ENCODE peak calls at places on chromosomes 4 and X, in nine cellular contexts. Q, R, A, O, L, Y, X, I and D are unnamed samples.

GRCh38 chr4:148831945-148832344 is 389.7 kb upstream of the NR3C2 start:
- DNase-seq in A (no peak), Y (no peak), X (no peak), I (no peak), R (no peak), L (no peak), O (peak), Q (peak), D (no peak)

GRCh38 chr4:173214231-173214630 is 45.6 kb downstream of the GALNT7 start:
- DNase-seq in Y (no peak), L (no peak), X (no peak), Q (no peak), O (no peak), R (no peak), A (no peak), I (no peak), D (no peak)

GRCh38 chrX:10502961-10503360 is 117.4 kb downstream of the MID1 start:
- DNase-seq in O (no peak), L (no peak), Y (no peak), I (no peak), R (no peak), Q (no peak), X (no peak), A (no peak), D (no peak)

GRCh38 chr4:185210102-185210981 is 944 bp downstream of the SNX25 start:
- DNase-seq in X (peak), R (peak), L (peak), Q (no peak), A (peak), O (peak), I (peak), Y (peak), D (no peak)

GRCh38 chrX:69371159-69371558 is 133.0 kb upstream of the NALF2 start:
- DNase-seq in X (no peak), Q (no peak), O (no peak), R (no peak), I (no peak), A (no peak), Y (no peak), L (no peak), D (no peak)

GRCh38 chrX:329291-329910 is 10.8 kb upstream of the GTPBP6 start:
- DNase-seq in O (no peak), I (no peak), X (no peak), Q (no peak), Y (peak), A (no peak), L (peak), R (no peak), D (no peak)

GRCh38 chr4:90798948-90799347 is 671.8 kb downstream of the CCSER1 start:
- DNase-seq in X (no peak), R (no peak), I (no peak), Y (no peak), O (no peak), L (no peak), Q (no peak), A (no peak), D (no peak)

GRCh38 chr4:142703694-142704309 is 142.3 kb downstream of the INPP4B start:
- DNase-seq in O (no peak), L (no peak), Y (no peak), A (no peak), I (no peak), R (no peak), X (no peak), Q (no peak), D (no peak)

GRCh38 chrX:386239-386767 is 404 bp downstream of the PPP2R3B start:
- DNase-seq in A (peak), Q (no peak), L (no peak), I (peak), R (no peak), X (no peak), O (no peak), Y (no peak), D (no peak)

GRCh38 chr4:81319657-81320056 is 104.6 kb upstream of the PRKG2 start:
- DNase-seq in Y (no peak), R (no peak), X (no peak), L (no peak), O (no peak), A (no peak), I (no peak), Q (no peak), D (no peak)

GRCh38 chr4:6909970-6910339 is 329 bp downstream of the TBC1D14 start:
- DNase-seq in R (no peak), Y (no peak), Q (no peak), A (peak), I (no peak), X (no peak), L (no peak), O (no peak), D (no peak)

GRCh38 chr4:165288639-165289428 is 38.6 kb upstream of the MSMO1 start:
- DNase-seq in I (no peak), A (no peak), Y (no peak), Q (peak), O (peak), R (no peak), X (no peak), L (no peak), D (peak)

GRCh38 chr4:186351672-186352194 is 85.7 kb downstream of the F11 start:
- DNase-seq in Q (no peak), A (no peak), X (no peak), O (no peak), I (no peak), L (peak), Y (no peak), R (no peak), D (no peak)